ENCODE peak calls at places on chromosomes 11 and 22, in ten cellular contexts. W, K, N, X, J, T, V, R, Y and L are unnamed samples.

GRCh38 chr11:96306600-96306932 is 36.4 kb downstream of the MAML2 start:
- DNase-seq in W (no peak), K (no peak), N (no peak), X (no peak), J (no peak), T (no peak), V (no peak), R (no peak), Y (no peak), L (no peak)

GRCh38 chr11:58285483-58286040 is 17.5 kb upstream of the OR10W1 start:
- DNase-seq in W (no peak), K (no peak), N (no peak), X (no peak), J (no peak), T (no peak), V (no peak), R (no peak), Y (no peak), L (peak; percentile 41)

GRCh38 chr11:58592760-58593472 is 14.1 kb downstream of the ZFP91 start:
- DNase-seq in W (no peak), K (no peak), N (no peak), X (no peak), J (no peak), T (no peak), V (no peak), R (no peak), Y (no peak), L (no peak)

GRCh38 chr11:130211781-130212401 is 52.3 kb downstream of the ST14 start:
- DNase-seq in W (no peak), K (peak; percentile 77), N (no peak), X (peak; percentile 3), J (no peak), T (no peak), V (no peak), R (peak; percentile 20), Y (no peak), L (peak; percentile 49)

GRCh38 chr11:44804449-44805151 is 77.8 kb downstream of the TSPAN18 start:
- DNase-seq in W (peak; percentile 14), K (peak; percentile 67), N (no peak), X (no peak), J (no peak), T (no peak), V (no peak), R (no peak), Y (no peak), L (no peak)

GRCh38 chr22:39273950-39274887 is 29.4 kb upstream of the PDGFB start:
- DNase-seq in W (no peak), K (no peak), N (no peak), X (no peak), J (no peak), T (no peak), V (no peak), R (no peak), Y (no peak), L (no peak)

GRCh38 chr11:111455291-111456085 is 56.7 kb downstream of the BTG4 start:
- DNase-seq in W (no peak), K (no peak), N (no peak), X (no peak), J (no peak), T (no peak), V (no peak), R (peak; percentile 64), Y (no peak), L (no peak)

GRCh38 chr22:49660794-49661781 is 166.6 kb downstream of the BRD1 start:
- DNase-seq in W (no peak), K (peak; percentile 67), N (no peak), X (no peak), J (no peak), T (no peak), V (no peak), R (peak; percentile 24), Y (no peak), L (peak; percentile 45)

GRCh38 chr11:88618716-88619462 is 281.4 kb upstream of the CTSC start:
- DNase-seq in W (no peak), K (no peak), N (no peak), X (no peak), J (no peak), T (no peak), V (no peak), R (no peak), Y (no peak), L (no peak)

GRCh38 chr11:2976289-2977063 is 15.7 kb downstream of the NAP1L4 start:
- DNase-seq in W (no peak), K (no peak), N (no peak), X (no peak), J (no peak), T (no peak), V (no peak), R (no peak), Y (no peak), L (no peak)

GRCh38 chr11:120882237-120882636 is 141.7 kb upstream of the TBCEL start:
- DNase-seq in W (no peak), K (no peak), N (no peak), X (no peak), J (no peak), T (no peak), V (no peak), R (no peak), Y (no peak), L (peak; percentile 69)

GRCh38 chr11:123231263-123231662 is 36.2 kb upstream of the CLMP start:
- DNase-seq in W (peak; percentile 85), K (no peak), N (no peak), X (no peak), J (no peak), T (no peak), V (no peak), R (no peak), Y (peak; percentile 38), L (peak; percentile 76)

GRCh38 chr22:43101306-43101705 is 9.2 kb upstream of the BIK start:
- DNase-seq in W (no peak), K (no peak), N (no peak), X (no peak), J (no peak), T (no peak), V (no peak), R (no peak), Y (no peak), L (peak; percentile 93)

GRCh38 chr22:36244522-36245391 is 5.4 kb upstream of the APOL2 start:
- DNase-seq in W (peak; percentile 38), K (no peak), N (no peak), X (no peak), J (no peak), T (no peak), V (no peak), R (peak; percentile 1), Y (no peak), L (peak; percentile 23)

GRCh38 chr11:57205046-57205671 is 23.4 kb downstream of the LRRC55 start:
- DNase-seq in W (peak; percentile 94), K (no peak), N (no peak), X (no peak), J (no peak), T (no peak), V (no peak), R (peak; percentile 57), Y (no peak), L (peak; percentile 90)

GRCh38 chr22:19352766-19353165 is 61.2 kb upstream of the CLTCL1 start:
- DNase-seq in W (no peak), K (no peak), N (no peak), X (no peak), J (no peak), T (no peak), V (no peak), R (no peak), Y (no peak), L (no peak)

GRCh38 chr22:36143956-36144355 is 16.6 kb downstream of the APOL3 start:
- DNase-seq in W (no peak), K (no peak), N (no peak), X (no peak), J (no peak), T (no peak), V (no peak), R (no peak), Y (no peak), L (no peak)

GRCh38 chr11:64204464-64204989 is 2.0 kb upstream of the FERMT3 start:
- DNase-seq in W (peak; percentile 96), K (peak; percentile 95), N (peak; percentile 90), X (peak; percentile 92), J (peak; percentile 97), T (peak; percentile 74), V (peak; percentile 78), R (peak; percentile 84), Y (peak; percentile 94), L (peak; percentile 82)

GRCh38 chr11:78313898-78314297 is 103.7 kb downstream of the GAB2 start:
- DNase-seq in W (no peak), K (no peak), N (no peak), X (no peak), J (no peak), T (no peak), V (no peak), R (no peak), Y (no peak), L (no peak)

GRCh38 chr11:35192347-35192746 is 53.4 kb downstream of the CD44 start:
- DNase-seq in W (peak; percentile 26), K (peak; percentile 79), N (no peak), X (no peak), J (no peak), T (peak; percentile 46), V (no peak), R (no peak), Y (no peak), L (peak; percentile 65)

GRCh38 chr11:36333897-36334296 is 37.8 kb downstream of the PRR5L start:
- DNase-seq in W (peak; percentile 33), K (no peak), N (no peak), X (no peak), J (no peak), T (no peak), V (no peak), R (peak; percentile 73), Y (no peak), L (no peak)

GRCh38 chr11:76698321-76699043 is 27.9 kb upstream of the LRRC32 start:
- DNase-seq in W (no peak), K (no peak), N (no peak), X (no peak), J (no peak), T (no peak), V (no peak), R (peak; percentile 74), Y (no peak), L (no peak)

GRCh38 chr11:34600339-34601084 is 20.4 kb upstream of the EHF start:
- DNase-seq in W (no peak), K (no peak), N (no peak), X (no peak), J (no peak), T (no peak), V (no peak), R (no peak), Y (peak; percentile 84), L (no peak)

GRCh38 chr22:44891791-44892190 is 118.0 kb downstream of the PHF21B start:
- DNase-seq in W (no peak), K (peak; percentile 46), N (no peak), X (no peak), J (no peak), T (no peak), V (no peak), R (no peak), Y (no peak), L (peak; percentile 32)

GRCh38 chr11:130156108-130157022 is 3.2 kb upstream of the ST14 start:
- DNase-seq in W (peak; percentile 82), K (no peak), N (no peak), X (no peak), J (no peak), T (no peak), V (no peak), R (no peak), Y (peak; percentile 28), L (no peak)

GRCh38 chr11:122843281-122844150 is 5.2 kb downstream of the CRTAM start:
- DNase-seq in W (no peak), K (no peak), N (no peak), X (no peak), J (no peak), T (no peak), V (no peak), R (no peak), Y (no peak), L (no peak)

GRCh38 chr11:86671386-86672006 is 920 bp downstream of the ME3 start:
- DNase-seq in W (peak; percentile 36), K (peak; percentile 79), N (peak; percentile 43), X (peak; percentile 26), J (no peak), T (peak; percentile 51), V (peak; percentile 43), R (peak; percentile 37), Y (peak; percentile 44), L (peak; percentile 63)

GRCh38 chr11:97938789-97939188 is 1082.0 kb upstream of the CNTN5 start:
- DNase-seq in W (no peak), K (no peak), N (no peak), X (no peak), J (no peak), T (no peak), V (no peak), R (no peak), Y (no peak), L (no peak)